ENCODE peak calls at places on chromosomes 13 and 19, in four cellular contexts. One of them, this sample, is unnamed.

GRCh38 chr19:35318679-35319448 is 10.1 kb upstream of the CD22 start:
- DNase-seq in CD8-positive, alpha-beta memory T cell: no peak
- DNase-seq in psoas muscle: peak; percentile 72
- DNase-seq in transverse colon: peak; percentile 16
- DNase-seq in this sample: no peak

GRCh38 chr19:13172335-13173128 is 22.3 kb downstream of the IER2 start:
- DNase-seq in CD8-positive, alpha-beta memory T cell: peak; percentile 65
- DNase-seq in psoas muscle: peak; percentile 82
- DNase-seq in transverse colon: peak; percentile 85
- DNase-seq in this sample: peak; percentile 65

GRCh38 chr19:51129716-51130115 is 5.0 kb downstream of the SIGLEC9 start:
- DNase-seq in psoas muscle: no peak
- DNase-seq in transverse colon: no peak
- DNase-seq in CD8-positive, alpha-beta memory T cell: no peak
- DNase-seq in this sample: no peak

GRCh38 chr13:75151081-75151643 is 330.8 kb downstream of the TBC1D4 start:
- DNase-seq in psoas muscle: no peak
- DNase-seq in CD8-positive, alpha-beta memory T cell: no peak
- DNase-seq in transverse colon: no peak
- DNase-seq in this sample: no peak

GRCh38 chr13:49023441-49023840 is 47.7 kb downstream of the FNDC3A start:
- DNase-seq in CD8-positive, alpha-beta memory T cell: no peak
- DNase-seq in psoas muscle: no peak
- DNase-seq in transverse colon: no peak
- DNase-seq in this sample: no peak

GRCh38 chr13:50731400-50731799 is 112.1 kb downstream of the DLEU7 start:
- DNase-seq in psoas muscle: no peak
- DNase-seq in transverse colon: no peak
- DNase-seq in CD8-positive, alpha-beta memory T cell: no peak
- DNase-seq in this sample: no peak

GRCh38 chr19:31513841-31514240 is 164.6 kb upstream of the TSHZ3 start:
- DNase-seq in psoas muscle: no peak
- DNase-seq in transverse colon: no peak
- DNase-seq in CD8-positive, alpha-beta memory T cell: no peak
- DNase-seq in this sample: no peak

GRCh38 chr19:23565256-23565655 is 121.8 kb downstream of the ZNF675 start:
- DNase-seq in psoas muscle: no peak
- DNase-seq in transverse colon: no peak
- DNase-seq in CD8-positive, alpha-beta memory T cell: no peak
- DNase-seq in this sample: no peak

GRCh38 chr13:32585625-32586021 is 629 bp upstream of the PDS5B start:
- DNase-seq in CD8-positive, alpha-beta memory T cell: no peak
- DNase-seq in transverse colon: no peak
- DNase-seq in psoas muscle: no peak
- DNase-seq in this sample: no peak

GRCh38 chr19:46728208-46728607 is 11.3 kb upstream of the PRKD2 start:
- DNase-seq in psoas muscle: no peak
- DNase-seq in CD8-positive, alpha-beta memory T cell: no peak
- DNase-seq in transverse colon: no peak
- DNase-seq in this sample: no peak

GRCh38 chr13:99545979-99546378 is 44.7 kb downstream of the TM9SF2 start:
- DNase-seq in CD8-positive, alpha-beta memory T cell: no peak
- DNase-seq in psoas muscle: no peak
- DNase-seq in transverse colon: no peak
- DNase-seq in this sample: no peak

GRCh38 chr13:64154514-64154913 is 2738.9 kb upstream of the PCDH20 start:
- DNase-seq in CD8-positive, alpha-beta memory T cell: no peak
- DNase-seq in psoas muscle: no peak
- DNase-seq in transverse colon: no peak
- DNase-seq in this sample: no peak

GRCh38 chr19:41226053-41226873 is 7.2 kb downstream of the AXL start:
- DNase-seq in psoas muscle: peak; percentile 83
- DNase-seq in CD8-positive, alpha-beta memory T cell: peak; percentile 21
- DNase-seq in transverse colon: peak; percentile 77
- DNase-seq in this sample: no peak

GRCh38 chr13:66673401-66673800 is 556.7 kb downstream of the PCDH9 start:
- DNase-seq in psoas muscle: no peak
- DNase-seq in transverse colon: no peak
- DNase-seq in CD8-positive, alpha-beta memory T cell: no peak
- DNase-seq in this sample: no peak

DNA sequence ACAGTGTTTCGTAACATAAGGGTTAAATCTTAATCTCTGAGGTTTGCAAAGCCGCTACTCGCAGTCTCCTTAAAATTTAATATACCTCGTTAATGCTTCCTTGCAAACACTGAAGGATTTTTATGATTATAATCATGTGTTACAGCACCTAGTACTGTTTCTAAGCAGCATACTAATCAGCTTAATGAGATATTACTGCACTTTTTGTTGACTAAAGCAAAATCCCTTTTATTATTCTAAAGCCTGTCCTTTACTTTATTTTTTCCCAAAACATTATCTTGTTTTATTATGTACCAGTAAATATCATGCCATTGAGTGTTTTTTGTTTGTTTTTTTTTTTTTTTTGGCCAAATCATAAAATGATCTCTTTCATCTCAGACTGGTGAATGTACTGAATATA is 70.5 kb downstream of the ZNF536 start:
- DNase-seq in psoas muscle: no peak
- DNase-seq in transverse colon: no peak
- DNase-seq in CD8-positive, alpha-beta memory T cell: no peak
- DNase-seq in this sample: no peak
- H3K9me3 ChIP-seq in psoas muscle: no peaks in the 10 kb centered on the region
- H3K9me3 ChIP-seq in transverse colon: no peaks in the 10 kb centered on the region
- H3K9me3 ChIP-seq in CD8-positive, alpha-beta memory T cell: no peaks in the 10 kb centered on the region
- H3K9me3 ChIP-seq in this sample: no peaks in the 10 kb centered on the region

GRCh38 chr13:103731959-103732358 is 665.7 kb upstream of the SLC10A2 start:
- DNase-seq in transverse colon: no peak
- DNase-seq in psoas muscle: no peak
- DNase-seq in CD8-positive, alpha-beta memory T cell: no peak
- DNase-seq in this sample: no peak

GRCh38 chr13:103730407-103730806 is 664.2 kb upstream of the SLC10A2 start:
- DNase-seq in CD8-positive, alpha-beta memory T cell: no peak
- DNase-seq in psoas muscle: no peak
- DNase-seq in transverse colon: no peak
- DNase-seq in this sample: no peak

GRCh38 chr13:103726808-103727207 is 660.6 kb upstream of the SLC10A2 start:
- DNase-seq in psoas muscle: no peak
- DNase-seq in transverse colon: no peak
- DNase-seq in CD8-positive, alpha-beta memory T cell: no peak
- DNase-seq in this sample: no peak
- H3K9me3 ChIP-seq in psoas muscle: no peaks in the 10 kb centered on the region
- H3K9me3 ChIP-seq in transverse colon: no peaks in the 10 kb centered on the region
- H3K9me3 ChIP-seq in CD8-positive, alpha-beta memory T cell: no peaks in the 10 kb centered on the region
- H3K9me3 ChIP-seq in this sample: no peaks in the 10 kb centered on the region

GRCh38 chr19:49542446-49542845 is 14.6 kb downstream of the RCN3 start:
- DNase-seq in CD8-positive, alpha-beta memory T cell: no peak
- DNase-seq in psoas muscle: no peak
- DNase-seq in transverse colon: no peak
- DNase-seq in this sample: no peak
- H3K9me3 ChIP-seq in CD8-positive, alpha-beta memory T cell: no peaks in the 10 kb centered on the region
- H3K9me3 ChIP-seq in psoas muscle: no peaks in the 10 kb centered on the region
- H3K9me3 ChIP-seq in transverse colon: no peaks in the 10 kb centered on the region
- H3K9me3 ChIP-seq in this sample: no peaks in the 10 kb centered on the region

GRCh38 chr19:8196271-8196908 is 12.8 kb upstream of the CERS4 start:
- DNase-seq in transverse colon: no peak
- DNase-seq in psoas muscle: no peak
- DNase-seq in CD8-positive, alpha-beta memory T cell: no peak
- DNase-seq in this sample: no peak

GRCh38 chr19:8194528-8195275 is 14.5 kb upstream of the CERS4 start:
- DNase-seq in transverse colon: peak; percentile 50
- DNase-seq in psoas muscle: no peak
- DNase-seq in CD8-positive, alpha-beta memory T cell: peak; percentile 56
- DNase-seq in this sample: peak; percentile 21

GRCh38 chr19:8192227-8192820 is 16.8 kb upstream of the CERS4 start:
- DNase-seq in transverse colon: no peak
- DNase-seq in psoas muscle: no peak
- DNase-seq in CD8-positive, alpha-beta memory T cell: no peak
- DNase-seq in this sample: no peak
- H3K9me3 ChIP-seq in transverse colon: no peaks in the 10 kb centered on the region
- H3K9me3 ChIP-seq in psoas muscle: no peaks in the 10 kb centered on the region
- H3K9me3 ChIP-seq in CD8-positive, alpha-beta memory T cell: no peaks in the 10 kb centered on the region
- H3K9me3 ChIP-seq in this sample: no peaks in the 10 kb centered on the region